ENCODE peak calls at places on chromosomes 6 and 20, in ten cellular contexts. I is stimulated activated CD4-positive, alpha-beta T cell treated with anti-CD3 and anti-CD28 coated beads, Interleukin-4, amount 100 ng/mL, for 1 hour; O is NCI-H1436 treated with DMSO at 0.1 percent for 48 hours; H is cardiac muscle cell; D is HEK293T; G is CD4-positive, CD25-positive, alpha-beta regulatory T cell; N is iris pigment epithelial cell; A is GM04504; S is activated T-cell treated with anti-CD3 and anti-CD28 coated beads, Interleukin-2, amount 50 U/mL, for 1 hour; T is activated T-helper 9 cell treated with anti-CD3 and anti-CD28 coated beads, Interleukin-2, amount 50 U/mL, for 16 hours. W is an unnamed sample.

GRCh38 chr6:64520050-64520449 is 884.4 kb downstream of the PHF3 start:
- DNase-seq in I (no peak), O (no peak), H (peak), D (no peak), G (no peak), N (peak), A (peak), S (no peak), T (no peak), W (no peak)

GRCh38 chr6:144675231-144675861 is 390.2 kb downstream of the UTRN start:
- DNase-seq in I (no peak), O (no peak), H (peak), D (no peak), G (no peak), N (peak), A (no peak), S (no peak), T (no peak), W (peak)

GRCh38 chr20:46984391-46984790 is 89.7 kb downstream of the EYA2 start:
- DNase-seq in I (no peak), O (no peak), H (peak), D (no peak), G (no peak), N (peak), A (no peak), S (no peak), T (no peak), W (no peak)

GRCh38 chr20:2762578-2763131 is 37.8 kb downstream of the CPXM1 start:
- DNase-seq in I (no peak), O (no peak), H (no peak), D (no peak), G (no peak), N (no peak), A (no peak), S (no peak), T (no peak), W (no peak)

GRCh38 chr6:151482290-151482689 is 11.5 kb upstream of the CCDC170 start:
- DNase-seq in I (no peak), O (no peak), H (peak), D (no peak), G (no peak), N (peak), A (no peak), S (no peak), T (no peak), W (no peak)

GRCh38 chr20:1171461-1172093 is 13.2 kb downstream of the TMEM74B start:
- DNase-seq in I (no peak), O (no peak), H (peak), D (peak), G (no peak), N (peak), A (peak), S (no peak), T (no peak), W (no peak)

GRCh38 chr6:70967049-70967448 is 10.2 kb upstream of the B3GAT2 start:
- DNase-seq in I (no peak), O (no peak), H (no peak), D (no peak), G (no peak), N (no peak), A (no peak), S (no peak), T (no peak), W (no peak)

GRCh38 chr6:44002591-44003344 is 124.5 kb downstream of the MRPL14 start:
- DNase-seq in I (peak), O (no peak), H (peak), D (peak), G (peak), N (peak), A (no peak), S (peak), T (peak), W (peak)

GRCh38 chr20:25315418-25316210 is 67.7 kb downstream of the PYGB start:
- DNase-seq in I (no peak), O (no peak), H (no peak), D (no peak), G (no peak), N (peak), A (no peak), S (no peak), T (no peak), W (no peak)

GRCh38 chr6:3331498-3331897 is 72.8 kb downstream of the PSMG4 start:
- DNase-seq in I (no peak), O (no peak), H (no peak), D (no peak), G (no peak), N (no peak), A (no peak), S (no peak), T (no peak), W (no peak)

GRCh38 chr6:45714795-45715507 is 300.7 kb downstream of the CLIC5 start:
- DNase-seq in I (no peak), O (peak), H (peak), D (peak), G (peak), N (peak), A (peak), S (peak), T (peak), W (peak)

GRCh38 chr6:81744136-81744535 is 8.3 kb downstream of the TENT5A start:
- DNase-seq in I (no peak), O (no peak), H (no peak), D (no peak), G (no peak), N (no peak), A (no peak), S (no peak), T (no peak), W (no peak)

GRCh38 chr6:88538849-88539571 is 372.9 kb upstream of the CNR1 start:
- DNase-seq in I (no peak), O (no peak), H (no peak), D (no peak), G (no peak), N (no peak), A (no peak), S (no peak), T (no peak), W (no peak)

GRCh38 chr6:83615025-83615999 is 93.6 kb downstream of the SNAP91 start:
- DNase-seq in I (no peak), O (no peak), H (peak), D (peak), G (no peak), N (peak), A (peak), S (no peak), T (no peak), W (no peak)

GRCh38 chr6:6604566-6604965 is 16.0 kb downstream of the LY86 start:
- DNase-seq in I (no peak), O (no peak), H (no peak), D (no peak), G (no peak), N (no peak), A (no peak), S (no peak), T (no peak), W (no peak)

GRCh38 chr20:46764068-46764467 is 54.6 kb downstream of the SLC2A10 start:
- DNase-seq in I (no peak), O (no peak), H (no peak), D (no peak), G (no peak), N (no peak), A (no peak), S (no peak), T (no peak), W (no peak)

GRCh38 chr20:14883324-14883723 is 545.9 kb upstream of the FLRT3 start:
- DNase-seq in I (no peak), O (no peak), H (no peak), D (no peak), G (no peak), N (no peak), A (no peak), S (no peak), T (no peak), W (no peak)

GRCh38 chr6:29850011-29850553 is 22.5 kb downstream of the HLA-G start:
- DNase-seq in I (peak), O (no peak), H (no peak), D (no peak), G (peak), N (no peak), A (no peak), S (peak), T (no peak), W (peak)

GRCh38 chr6:12030993-12031550 is 19.0 kb downstream of the HIVEP1 start:
- DNase-seq in I (no peak), O (no peak), H (no peak), D (no peak), G (no peak), N (peak), A (no peak), S (no peak), T (no peak), W (no peak)

GRCh38 chr6:107746461-107747030 is 77.6 kb downstream of the SCML4 start:
- DNase-seq in I (no peak), O (no peak), H (no peak), D (no peak), G (no peak), N (no peak), A (no peak), S (no peak), T (no peak), W (no peak)

GRCh38 chr20:34583524-34583923 is 25.0 kb downstream of the MAP1LC3A start:
- DNase-seq in I (no peak), O (no peak), H (no peak), D (no peak), G (no peak), N (no peak), A (no peak), S (no peak), T (no peak), W (no peak)

GRCh38 chr20:53884859-53885654 is 185.3 kb downstream of the BCAS1 start:
- DNase-seq in I (peak), O (no peak), H (no peak), D (no peak), G (no peak), N (peak), A (no peak), S (no peak), T (peak), W (peak)

GRCh38 chr6:169668203-169668847 is 33.5 kb downstream of the WDR27 start:
- DNase-seq in I (no peak), O (no peak), H (no peak), D (no peak), G (no peak), N (no peak), A (no peak), S (no peak), T (no peak), W (no peak)

GRCh38 chr20:39909447-39909846 is 779.6 kb downstream of the MAFB start:
- DNase-seq in I (no peak), O (no peak), H (no peak), D (no peak), G (no peak), N (no peak), A (no peak), S (no peak), T (no peak), W (no peak)

GRCh38 chr6:11275598-11275997 is 43.1 kb upstream of the NEDD9 start:
- DNase-seq in I (no peak), O (no peak), H (no peak), D (no peak), G (peak), N (no peak), A (no peak), S (no peak), T (no peak), W (peak)

GRCh38 chr6:47934023-47934422 is 152.2 kb downstream of the OPN5 start:
- DNase-seq in I (no peak), O (no peak), H (no peak), D (no peak), G (no peak), N (no peak), A (no peak), S (no peak), T (no peak), W (no peak)

GRCh38 chr6:22218410-22218809 is 78.4 kb downstream of the PRL start:
- DNase-seq in I (no peak), O (no peak), H (no peak), D (no peak), G (no peak), N (no peak), A (no peak), S (no peak), T (no peak), W (no peak)

GRCh38 chr20:52060794-52061714 is 130.5 kb downstream of the ZFP64 start:
- DNase-seq in I (no peak), O (no peak), H (peak), D (peak), G (no peak), N (peak), A (no peak), S (no peak), T (no peak), W (no peak)

GRCh38 chr6:129605962-129606361 is 104.0 kb downstream of the ARHGAP18 start:
- DNase-seq in I (no peak), O (no peak), H (no peak), D (no peak), G (no peak), N (no peak), A (no peak), S (no peak), T (no peak), W (no peak)

GRCh38 chr6:33123732-33124524 is 48.1 kb downstream of the HLA-DPB1 start:
- DNase-seq in I (no peak), O (no peak), H (peak), D (peak), G (peak), N (peak), A (no peak), S (no peak), T (no peak), W (no peak)

GRCh38 chr20:53828673-53829085 is 235.0 kb upstream of the ZNF217 start:
- DNase-seq in I (no peak), O (no peak), H (peak), D (peak), G (no peak), N (peak), A (peak), S (no peak), T (no peak), W (no peak)

GRCh38 chr6:6717953-6718352 is 129.4 kb downstream of the LY86 start:
- DNase-seq in I (no peak), O (no peak), H (no peak), D (no peak), G (no peak), N (peak), A (no peak), S (no peak), T (no peak), W (no peak)

GRCh38 chr6:136035378-136036070 is 184.0 kb downstream of the PDE7B start:
- DNase-seq in I (no peak), O (no peak), H (peak), D (no peak), G (no peak), N (peak), A (no peak), S (no peak), T (no peak), W (no peak)

GRCh38 chr6:105884426-105884825 is 201.7 kb upstream of the PRDM1 start:
- DNase-seq in I (no peak), O (no peak), H (no peak), D (no peak), G (no peak), N (no peak), A (no peak), S (no peak), T (no peak), W (no peak)

GRCh38 chr6:100296810-100297544 is 167.7 kb downstream of the SIM1 start:
- DNase-seq in I (no peak), O (peak), H (peak), D (no peak), G (no peak), N (peak), A (peak), S (no peak), T (no peak), W (no peak)

GRCh38 chr20:64041781-64042771 is 6.1 kb downstream of the C20orf204 start:
- DNase-seq in I (no peak), O (no peak), H (no peak), D (no peak), G (no peak), N (no peak), A (no peak), S (no peak), T (no peak), W (no peak)

GRCh38 chr6:7137335-7138106 is 29.8 kb downstream of the RREB1 start:
- DNase-seq in I (peak), O (no peak), H (peak), D (peak), G (peak), N (peak), A (peak), S (peak), T (peak), W (peak)

GRCh38 chr20:37915434-37915787 is 12.5 kb downstream of the VSTM2L start:
- DNase-seq in I (no peak), O (no peak), H (no peak), D (no peak), G (no peak), N (no peak), A (no peak), S (no peak), T (no peak), W (no peak)

GRCh38 chr6:156538875-156539660 is 238.1 kb upstream of the ARID1B start:
- DNase-seq in I (no peak), O (no peak), H (peak), D (no peak), G (no peak), N (no peak), A (no peak), S (no peak), T (no peak), W (no peak)

W was measured in stimulated activated naive CD4-positive, alpha-beta T cell treated with Interleukin-2 at 50 U/mL for 16 hours.